ENCODE peak calls at places on chromosomes 16 and 17, in four cellular contexts. One of them, this sample, is unnamed.

GRCh38 chr17:8310601-8311123 is 621 bp downstream of the ARHGEF15 start:
- DNase-seq in WTC11: no peak
- DNase-seq in A549: no peak
- DNase-seq in HepG2: no peak
- DNase-seq in this sample: no peak

GRCh38 chr17:38598536-38598935 is 7.2 kb downstream of the SRCIN1 start:
- DNase-seq in WTC11: peak
- DNase-seq in HepG2: peak
- DNase-seq in A549: peak
- DNase-seq in this sample: peak

GRCh38 chr16:84103678-84104077 is 13.1 kb downstream of the MBTPS1 start:
- DNase-seq in WTC11: no peak
- DNase-seq in A549: no peak
- DNase-seq in HepG2: no peak
- DNase-seq in this sample: no peak

GRCh38 chr16:19900590-19900989 is 15.9 kb upstream of the GPRC5B start:
- DNase-seq in WTC11: no peak
- DNase-seq in A549: no peak
- DNase-seq in HepG2: no peak
- DNase-seq in this sample: no peak

GRCh38 chr17:71033336-71033735 is 864.0 kb downstream of the KCNJ2 start:
- DNase-seq in WTC11: peak
- DNase-seq in HepG2: no peak
- DNase-seq in A549: no peak
- DNase-seq in this sample: no peak

GRCh38 chr17:17943281-17943984 is 28.8 kb downstream of the TOM1L2 start:
- DNase-seq in A549: no peak
- DNase-seq in WTC11: no peak
- DNase-seq in HepG2: no peak
- DNase-seq in this sample: no peak

GRCh38 chr17:32489320-32490100 is 2.7 kb downstream of the CDK5R1 start:
- DNase-seq in HepG2: no peak
- DNase-seq in WTC11: no peak
- DNase-seq in A549: no peak
- DNase-seq in this sample: no peak

GRCh38 chr16:85602831-85603755 is 10.0 kb upstream of the GSE1 start:
- DNase-seq in HepG2: no peak
- DNase-seq in WTC11: no peak
- DNase-seq in A549: no peak
- DNase-seq in this sample: no peak

GRCh38 chr16:73390936-73391335 is 343.0 kb upstream of the ZFHX3 start:
- DNase-seq in HepG2: no peak
- DNase-seq in A549: no peak
- DNase-seq in WTC11: no peak
- DNase-seq in this sample: no peak

GRCh38 chr16:7555459-7555858 is 222.8 kb downstream of the RBFOX1 start:
- DNase-seq in WTC11: no peak
- DNase-seq in A549: no peak
- DNase-seq in HepG2: no peak
- DNase-seq in this sample: no peak

GRCh38 chr16:19926449-19927390 is 42.1 kb upstream of the GPRC5B start:
- DNase-seq in A549: no peak
- DNase-seq in WTC11: no peak
- DNase-seq in HepG2: peak
- DNase-seq in this sample: peak

GRCh38 chr17:381941-382643 is 29.5 kb upstream of the RPH3AL start:
- DNase-seq in WTC11: no peak
- DNase-seq in HepG2: no peak
- DNase-seq in A549: no peak
- DNase-seq in this sample: no peak

GRCh38 chr17:9370464-9370863 is 205.2 kb downstream of the STX8 start:
- DNase-seq in WTC11: no peak
- DNase-seq in HepG2: peak
- DNase-seq in A549: no peak
- DNase-seq in this sample: no peak

GRCh38 chr17:41258406-41258805 is 3.2 kb downstream of the KRTAP9-9 start:
- DNase-seq in WTC11: no peak
- DNase-seq in A549: no peak
- DNase-seq in HepG2: no peak
- DNase-seq in this sample: no peak

GRCh38 chr16:81798311-81799137 is 19.4 kb downstream of the PLCG2 start:
- DNase-seq in HepG2: no peak
- DNase-seq in WTC11: no peak
- DNase-seq in A549: no peak
- DNase-seq in this sample: no peak

GRCh38 chr16:56675685-56676210 is 6.1 kb downstream of the MT1H start:
- DNase-seq in WTC11: peak
- DNase-seq in A549: no peak
- DNase-seq in HepG2: no peak
- DNase-seq in this sample: no peak

GRCh38 chr16:87560428-87561199 is 41.7 kb upstream of the JPH3 start:
- DNase-seq in A549: peak
- DNase-seq in HepG2: no peak
- DNase-seq in WTC11: peak
- DNase-seq in this sample: peak

GRCh38 chr17:54785643-54786258 is 114.9 kb upstream of the TOM1L1 start:
- DNase-seq in HepG2: no peak
- DNase-seq in A549: no peak
- DNase-seq in WTC11: no peak
- DNase-seq in this sample: no peak

GRCh38 chr17:44378171-44378705 is 11.2 kb downstream of the ITGA2B start:
- DNase-seq in HepG2: no peak
- DNase-seq in A549: no peak
- DNase-seq in WTC11: no peak
- DNase-seq in this sample: no peak

GRCh38 chr16:30779596-30779995 is 7.4 kb downstream of the ZNF629 start:
- DNase-seq in HepG2: no peak
- DNase-seq in WTC11: no peak
- DNase-seq in A549: no peak
- DNase-seq in this sample: no peak

GRCh38 chr16:25060920-25061319 is 45.8 kb upstream of the ARHGAP17 start:
- DNase-seq in WTC11: no peak
- DNase-seq in HepG2: no peak
- DNase-seq in A549: no peak
- DNase-seq in this sample: no peak

GRCh38 chr16:50045412-50045811 is 20.4 kb upstream of the HEATR3 start:
- DNase-seq in WTC11: no peak
- DNase-seq in A549: no peak
- DNase-seq in HepG2: no peak
- DNase-seq in this sample: no peak

GRCh38 chr16:89970011-89970410 is 21.5 kb downstream of the DEF8 start:
- DNase-seq in WTC11: no peak
- DNase-seq in A549: no peak
- DNase-seq in HepG2: no peak
- DNase-seq in this sample: no peak

GRCh38 chr16:49193596-49193995 is 88.0 kb downstream of the CBLN1 start:
- DNase-seq in HepG2: no peak
- DNase-seq in A549: no peak
- DNase-seq in WTC11: no peak
- DNase-seq in this sample: no peak

GRCh38 chr17:2928294-2928890 is 132.2 kb downstream of the RAP1GAP2 start:
- DNase-seq in WTC11: no peak
- DNase-seq in A549: no peak
- DNase-seq in HepG2: no peak
- DNase-seq in this sample: no peak

GRCh38 chr17:30113213-30113612 is 3.4 kb upstream of the NSRP1 start:
- DNase-seq in WTC11: no peak
- DNase-seq in A549: no peak
- DNase-seq in HepG2: peak
- DNase-seq in this sample: no peak

GRCh38 chr16:73506568-73507056 is 458.7 kb upstream of the ZFHX3 start:
- DNase-seq in A549: no peak
- DNase-seq in HepG2: no peak
- DNase-seq in WTC11: no peak
- DNase-seq in this sample: no peak

GRCh38 chr17:1590031-1590746 is 27.6 kb upstream of the PITPNA start:
- DNase-seq in WTC11: no peak
- DNase-seq in HepG2: peak
- DNase-seq in A549: peak
- DNase-seq in this sample: peak

GRCh38 chr17:79354173-79354820 is 256.6 kb downstream of the RBFOX3 start:
- DNase-seq in WTC11: no peak
- DNase-seq in A549: no peak
- DNase-seq in HepG2: no peak
- DNase-seq in this sample: no peak

GRCh38 chr16:50282010-50282538 is 15.7 kb downstream of the ADCY7 start:
- DNase-seq in HepG2: no peak
- DNase-seq in WTC11: no peak
- DNase-seq in A549: no peak
- DNase-seq in this sample: peak

GRCh38 chr17:64775701-64776570 is 113.8 kb upstream of the SMURF2 start:
- DNase-seq in A549: no peak
- DNase-seq in HepG2: peak
- DNase-seq in WTC11: no peak
- DNase-seq in this sample: no peak

GRCh38 chr16:30185683-30186421 is 2.5 kb downstream of the CORO1A start:
- DNase-seq in HepG2: no peak
- DNase-seq in WTC11: no peak
- DNase-seq in A549: no peak
- DNase-seq in this sample: no peak

GRCh38 chr17:76530489-76530814 is 7.1 kb downstream of the CYGB start:
- DNase-seq in WTC11: no peak
- DNase-seq in HepG2: no peak
- DNase-seq in A549: no peak
- DNase-seq in this sample: no peak
- TF ChIP-seq ESRRA in WTC11: no peak
- TF ChIP-seq ESRRA in HepG2: no peak
- TF ChIP-seq ESRRA in A549: no peak
- TF ChIP-seq ESRRA in this sample: no peak

GRCh38 chr17:73694491-73694890 is 50.2 kb upstream of the SDK2 start:
- DNase-seq in A549: no peak
- DNase-seq in HepG2: no peak
- DNase-seq in WTC11: no peak
- DNase-seq in this sample: no peak

GRCh38 chr17:73695035-73695738 is 50.9 kb upstream of the SDK2 start:
- DNase-seq in A549: no peak
- DNase-seq in WTC11: no peak
- DNase-seq in HepG2: no peak
- DNase-seq in this sample: no peak

GRCh38 chr17:73696251-73696650 is 52.0 kb upstream of the SDK2 start:
- DNase-seq in WTC11: no peak
- DNase-seq in HepG2: no peak
- DNase-seq in A549: no peak
- DNase-seq in this sample: no peak

GRCh38 chr17:73698966-73699365 is 54.7 kb upstream of the SDK2 start:
- DNase-seq in WTC11: no peak
- DNase-seq in HepG2: no peak
- DNase-seq in A549: no peak
- DNase-seq in this sample: no peak

GRCh38 chr17:73697872-73698271 is 53.6 kb upstream of the SDK2 start:
- DNase-seq in WTC11: peak
- DNase-seq in A549: no peak
- DNase-seq in HepG2: peak
- DNase-seq in this sample: no peak
- TF ChIP-seq ESRRA in WTC11: no peak
- TF ChIP-seq ESRRA in A549: no peak
- TF ChIP-seq ESRRA in HepG2: no peak
- TF ChIP-seq ESRRA in this sample: no peak

DNA sequence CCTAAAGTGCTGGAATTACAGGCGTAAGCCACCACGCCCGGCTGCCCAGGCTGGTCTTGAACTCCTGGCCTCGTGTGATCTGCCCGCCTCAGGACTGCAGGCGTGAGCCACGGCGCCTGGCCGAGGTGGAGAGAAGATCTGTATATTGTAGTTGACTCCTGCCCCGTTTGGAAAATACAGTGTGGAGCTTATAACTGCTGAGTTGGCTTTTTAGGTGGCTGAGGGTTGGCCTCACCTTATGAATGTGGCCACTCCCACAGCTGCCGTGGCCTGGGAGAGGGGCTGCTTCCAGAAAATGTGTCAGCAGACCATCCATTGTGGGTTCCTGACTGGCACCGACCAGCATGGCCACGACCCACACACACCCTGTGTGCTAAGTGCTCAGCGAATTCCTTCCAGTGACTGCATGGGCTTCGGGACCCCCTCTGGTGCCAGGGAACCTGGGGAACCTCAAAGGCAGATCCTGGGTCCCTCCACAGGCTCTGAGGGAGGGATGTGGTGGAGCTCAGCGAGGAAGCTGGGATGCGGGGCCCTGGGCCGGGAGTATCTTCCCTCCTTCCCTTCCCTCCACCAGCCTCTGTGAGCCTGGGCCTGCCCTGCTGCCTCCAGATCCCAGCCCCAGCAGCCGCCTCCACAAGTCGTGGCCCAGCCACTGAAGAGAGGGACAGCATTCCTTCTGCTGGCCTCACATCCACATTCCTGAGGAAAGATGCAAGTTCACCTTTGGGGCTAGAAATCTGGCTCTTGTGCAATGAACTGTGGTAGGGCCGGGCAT is 10.9 kb upstream of the RAB11FIP3 start:
- DNase-seq in A549: no peak
- DNase-seq in WTC11: no peak
- DNase-seq in HepG2: no peak
- DNase-seq in this sample: no peak
- TF ChIP-seq ESRRA in A549: no peak
- TF ChIP-seq ESRRA in WTC11: no peak
- TF ChIP-seq ESRRA in HepG2: no peak
- TF ChIP-seq ESRRA in this sample: no peak

GRCh38 chr16:53922805-53923645 is 219.1 kb downstream of the FTO start:
- DNase-seq in HepG2: no peak
- DNase-seq in WTC11: no peak
- DNase-seq in A549: no peak
- DNase-seq in this sample: no peak
- TF ChIP-seq ESRRA in HepG2: no peak
- TF ChIP-seq ESRRA in WTC11: no peak
- TF ChIP-seq ESRRA in A549: no peak
- TF ChIP-seq ESRRA in this sample: no peak